ENCODE peak calls at places on chromosomes 11 and 22, in eight cellular contexts. One of them, this sample, is unnamed. For H3K4me1, the result is how much of the 10 kb centered on the place peaks cover.

GRCh38 chr11:114285599-114285998 is 10.6 kb upstream of the NNMT start:
- DNase-seq in Peyer's patch: no peak
- DNase-seq in HepG2: no peak
- DNase-seq in IMR-90: peak
- DNase-seq in transverse colon: no peak
- DNase-seq in upper lobe of left lung: no peak
- DNase-seq in heart left ventricle: no peak
- DNase-seq in right lobe of liver: no peak
- DNase-seq in this sample: no peak

GRCh38 chr11:66131937-66132632 is 62.0 kb downstream of the PACS1 start:
- DNase-seq in Peyer's patch: no peak
- DNase-seq in HepG2: no peak
- DNase-seq in IMR-90: no peak
- DNase-seq in transverse colon: no peak
- DNase-seq in upper lobe of left lung: no peak
- DNase-seq in heart left ventricle: no peak
- DNase-seq in right lobe of liver: no peak
- DNase-seq in this sample: no peak

GRCh38 chr11:28585007-28585406 is 476.8 kb downstream of the METTL15 start:
- DNase-seq in Peyer's patch: no peak
- DNase-seq in HepG2: no peak
- DNase-seq in IMR-90: peak
- DNase-seq in transverse colon: no peak
- DNase-seq in upper lobe of left lung: no peak
- DNase-seq in heart left ventricle: no peak
- DNase-seq in right lobe of liver: no peak
- DNase-seq in this sample: no peak

GRCh38 chr11:34830648-34831047 is 85.5 kb downstream of the APIP start:
- DNase-seq in Peyer's patch: no peak
- DNase-seq in HepG2: no peak
- DNase-seq in IMR-90: peak
- DNase-seq in transverse colon: no peak
- DNase-seq in upper lobe of left lung: peak
- DNase-seq in heart left ventricle: peak
- DNase-seq in right lobe of liver: no peak
- DNase-seq in this sample: no peak

GRCh38 chr11:114054830-114055229 is 4.7 kb upstream of the ZBTB16 start:
- DNase-seq in Peyer's patch: no peak
- DNase-seq in HepG2: no peak
- DNase-seq in IMR-90: no peak
- DNase-seq in transverse colon: no peak
- DNase-seq in upper lobe of left lung: no peak
- DNase-seq in heart left ventricle: no peak
- DNase-seq in right lobe of liver: no peak
- DNase-seq in this sample: no peak

GRCh38 chr11:60251485-60252207 is 8.7 kb upstream of the MS4A4E start:
- DNase-seq in Peyer's patch: no peak
- DNase-seq in HepG2: peak
- DNase-seq in IMR-90: no peak
- DNase-seq in transverse colon: no peak
- DNase-seq in upper lobe of left lung: no peak
- DNase-seq in heart left ventricle: no peak
- DNase-seq in right lobe of liver: no peak
- DNase-seq in this sample: peak

GRCh38 chr22:32996702-32997101 is 61.5 kb downstream of the SYN3 start:
- DNase-seq in Peyer's patch: no peak
- DNase-seq in HepG2: no peak
- DNase-seq in IMR-90: no peak
- DNase-seq in transverse colon: peak
- DNase-seq in upper lobe of left lung: peak
- DNase-seq in heart left ventricle: peak
- DNase-seq in right lobe of liver: no peak
- DNase-seq in this sample: no peak

GRCh38 chr11:45289369-45289768 is 3.2 kb upstream of the SYT13 start:
- DNase-seq in Peyer's patch: no peak
- DNase-seq in HepG2: no peak
- DNase-seq in IMR-90: peak
- DNase-seq in transverse colon: no peak
- DNase-seq in upper lobe of left lung: no peak
- DNase-seq in heart left ventricle: no peak
- DNase-seq in right lobe of liver: no peak
- DNase-seq in this sample: no peak

GRCh38 chr11:66639066-66639813 is 737 bp downstream of the RBM4 start:
- DNase-seq in Peyer's patch: no peak
- DNase-seq in HepG2: peak
- DNase-seq in IMR-90: peak
- DNase-seq in transverse colon: peak
- DNase-seq in upper lobe of left lung: no peak
- DNase-seq in heart left ventricle: peak
- DNase-seq in right lobe of liver: no peak
- DNase-seq in this sample: no peak

GRCh38 chr11:5887172-5887571 is 5.8 kb upstream of the OR52E5 start:
- DNase-seq in Peyer's patch: no peak
- DNase-seq in HepG2: no peak
- DNase-seq in IMR-90: no peak
- DNase-seq in transverse colon: no peak
- DNase-seq in upper lobe of left lung: no peak
- DNase-seq in heart left ventricle: no peak
- DNase-seq in right lobe of liver: no peak
- DNase-seq in this sample: no peak

GRCh38 chr22:28297504-28297903 is 378.4 kb upstream of the PITPNB start:
- DNase-seq in Peyer's patch: no peak
- DNase-seq in HepG2: no peak
- DNase-seq in IMR-90: peak
- DNase-seq in transverse colon: peak
- DNase-seq in upper lobe of left lung: no peak
- DNase-seq in heart left ventricle: no peak
- DNase-seq in right lobe of liver: no peak
- DNase-seq in this sample: no peak

GRCh38 chr11:119125849-119126248 is 4.5 kb downstream of the HINFP start:
- DNase-seq in Peyer's patch: no peak
- DNase-seq in HepG2: no peak
- DNase-seq in IMR-90: no peak
- DNase-seq in transverse colon: peak
- DNase-seq in upper lobe of left lung: no peak
- DNase-seq in heart left ventricle: no peak
- DNase-seq in right lobe of liver: no peak
- DNase-seq in this sample: peak

GRCh38 chr11:10158461-10158860 is 135.6 kb downstream of the SBF2 start:
- DNase-seq in Peyer's patch: no peak
- DNase-seq in HepG2: no peak
- DNase-seq in IMR-90: peak
- DNase-seq in transverse colon: no peak
- DNase-seq in upper lobe of left lung: no peak
- DNase-seq in heart left ventricle: no peak
- DNase-seq in right lobe of liver: no peak
- DNase-seq in this sample: no peak
- H3K4me1 ChIP-seq in Peyer's patch: under half
- H3K4me1 ChIP-seq in HepG2: under half
- H3K4me1 ChIP-seq in IMR-90: under half
- H3K4me1 ChIP-seq in transverse colon: under half
- H3K4me1 ChIP-seq in upper lobe of left lung: under half
- H3K4me1 ChIP-seq in heart left ventricle: under half
- H3K4me1 ChIP-seq in right lobe of liver: under half
- H3K4me1 ChIP-seq in this sample: under half

GRCh38 chr11:121590772-121591404 is 138.1 kb upstream of the SORL1-AS1 start:
- DNase-seq in Peyer's patch: no peak
- DNase-seq in HepG2: no peak
- DNase-seq in IMR-90: no peak
- DNase-seq in transverse colon: no peak
- DNase-seq in upper lobe of left lung: no peak
- DNase-seq in heart left ventricle: no peak
- DNase-seq in right lobe of liver: no peak
- DNase-seq in this sample: no peak
- TF ChIP-seq POLR2A in Peyer's patch: no peak
- TF ChIP-seq POLR2A in HepG2: no peak
- TF ChIP-seq POLR2A in IMR-90: no peak
- TF ChIP-seq POLR2A in transverse colon: no peak
- TF ChIP-seq POLR2A in upper lobe of left lung: no peak
- TF ChIP-seq POLR2A in heart left ventricle: no peak
- TF ChIP-seq POLR2A in right lobe of liver: no peak
- TF ChIP-seq POLR2A in this sample: no peak

GRCh38 chr11:72523991-72524390 is 89.7 kb upstream of the CLPB start:
- DNase-seq in Peyer's patch: no peak
- DNase-seq in HepG2: no peak
- DNase-seq in IMR-90: no peak
- DNase-seq in transverse colon: no peak
- DNase-seq in upper lobe of left lung: no peak
- DNase-seq in heart left ventricle: no peak
- DNase-seq in right lobe of liver: no peak
- DNase-seq in this sample: no peak

GRCh38 chr11:72519220-72519881 is 85.0 kb upstream of the CLPB start:
- DNase-seq in Peyer's patch: no peak
- DNase-seq in HepG2: no peak
- DNase-seq in IMR-90: peak
- DNase-seq in transverse colon: no peak
- DNase-seq in upper lobe of left lung: no peak
- DNase-seq in heart left ventricle: no peak
- DNase-seq in right lobe of liver: no peak
- DNase-seq in this sample: no peak

GRCh38 chr11:72522186-72522585 is 87.9 kb upstream of the CLPB start:
- DNase-seq in Peyer's patch: no peak
- DNase-seq in HepG2: no peak
- DNase-seq in IMR-90: no peak
- DNase-seq in transverse colon: no peak
- DNase-seq in upper lobe of left lung: peak
- DNase-seq in heart left ventricle: peak
- DNase-seq in right lobe of liver: peak
- DNase-seq in this sample: no peak

GRCh38 chr11:72520815-72521214 is 86.5 kb upstream of the CLPB start:
- DNase-seq in Peyer's patch: no peak
- DNase-seq in HepG2: no peak
- DNase-seq in IMR-90: no peak
- DNase-seq in transverse colon: no peak
- DNase-seq in upper lobe of left lung: no peak
- DNase-seq in heart left ventricle: no peak
- DNase-seq in right lobe of liver: no peak
- DNase-seq in this sample: no peak

GRCh38 chr11:72521672-72522071 is 87.3 kb upstream of the CLPB start:
- DNase-seq in Peyer's patch: no peak
- DNase-seq in HepG2: no peak
- DNase-seq in IMR-90: no peak
- DNase-seq in transverse colon: no peak
- DNase-seq in upper lobe of left lung: no peak
- DNase-seq in heart left ventricle: no peak
- DNase-seq in right lobe of liver: no peak
- DNase-seq in this sample: no peak
- H3K4me1 ChIP-seq in Peyer's patch: under half
- H3K4me1 ChIP-seq in HepG2: under half
- H3K4me1 ChIP-seq in IMR-90: under half
- H3K4me1 ChIP-seq in transverse colon: under half
- H3K4me1 ChIP-seq in upper lobe of left lung: under half
- H3K4me1 ChIP-seq in heart left ventricle: under half
- H3K4me1 ChIP-seq in right lobe of liver: under half
- H3K4me1 ChIP-seq in this sample: under half

GRCh38 chr22:50524664-50525103 is 714 bp downstream of the SCO2 start:
- DNase-seq in Peyer's patch: no peak
- DNase-seq in HepG2: no peak
- DNase-seq in IMR-90: no peak
- DNase-seq in transverse colon: no peak
- DNase-seq in upper lobe of left lung: no peak
- DNase-seq in heart left ventricle: peak
- DNase-seq in right lobe of liver: no peak
- DNase-seq in this sample: no peak

GRCh38 chr22:50525104-50525958 is at the start of gene SCO2:
- DNase-seq in Peyer's patch: peak
- DNase-seq in HepG2: peak
- DNase-seq in IMR-90: peak
- DNase-seq in transverse colon: peak
- DNase-seq in upper lobe of left lung: peak
- DNase-seq in heart left ventricle: peak
- DNase-seq in right lobe of liver: peak
- DNase-seq in this sample: peak

GRCh38 chr22:50522806-50523438 is 2.5 kb downstream of the SCO2 start:
- DNase-seq in Peyer's patch: no peak
- DNase-seq in HepG2: no peak
- DNase-seq in IMR-90: no peak
- DNase-seq in transverse colon: no peak
- DNase-seq in upper lobe of left lung: no peak
- DNase-seq in heart left ventricle: no peak
- DNase-seq in right lobe of liver: no peak
- DNase-seq in this sample: no peak

GRCh38 chr22:50523458-50523805 is 2.0 kb downstream of the SCO2 start:
- DNase-seq in Peyer's patch: no peak
- DNase-seq in HepG2: no peak
- DNase-seq in IMR-90: no peak
- DNase-seq in transverse colon: no peak
- DNase-seq in upper lobe of left lung: no peak
- DNase-seq in heart left ventricle: no peak
- DNase-seq in right lobe of liver: no peak
- DNase-seq in this sample: no peak

GRCh38 chr22:50523806-50524663 is 1.4 kb downstream of the SCO2 start:
- DNase-seq in Peyer's patch: peak
- DNase-seq in HepG2: no peak
- DNase-seq in IMR-90: no peak
- DNase-seq in transverse colon: peak
- DNase-seq in upper lobe of left lung: peak
- DNase-seq in heart left ventricle: peak
- DNase-seq in right lobe of liver: peak
- DNase-seq in this sample: no peak
- TF ChIP-seq POLR2A in Peyer's patch: no peak
- TF ChIP-seq POLR2A in HepG2: no peak
- TF ChIP-seq POLR2A in IMR-90: no peak
- TF ChIP-seq POLR2A in transverse colon: no peak
- TF ChIP-seq POLR2A in upper lobe of left lung: no peak
- TF ChIP-seq POLR2A in heart left ventricle: no peak
- TF ChIP-seq POLR2A in right lobe of liver: no peak
- TF ChIP-seq POLR2A in this sample: no peak

DNA sequence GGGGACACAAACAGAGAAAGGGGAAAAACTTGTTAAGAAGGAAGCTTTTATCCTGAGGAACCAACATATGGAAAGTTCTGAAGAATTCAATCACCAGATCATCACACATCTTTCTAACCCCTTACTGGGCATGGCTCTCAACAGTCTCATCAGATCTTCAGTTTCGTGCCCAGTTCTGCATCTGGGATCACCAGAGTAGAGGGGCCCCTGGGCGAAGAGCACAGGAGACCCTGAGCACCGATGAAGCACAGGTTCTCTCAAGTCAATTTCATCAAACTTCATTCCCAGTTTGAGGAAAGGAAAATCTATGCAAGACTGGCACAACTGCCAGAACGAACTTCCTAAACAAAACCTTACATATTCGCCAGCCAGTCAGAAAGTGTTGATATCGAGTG is 8.5 kb upstream of the PYGM start:
- DNase-seq in Peyer's patch: no peak
- DNase-seq in HepG2: no peak
- DNase-seq in IMR-90: no peak
- DNase-seq in transverse colon: no peak
- DNase-seq in upper lobe of left lung: no peak
- DNase-seq in heart left ventricle: no peak
- DNase-seq in right lobe of liver: no peak
- DNase-seq in this sample: no peak
- H3K4me1 ChIP-seq in Peyer's patch: under half
- H3K4me1 ChIP-seq in HepG2: under half
- H3K4me1 ChIP-seq in IMR-90: under half
- H3K4me1 ChIP-seq in transverse colon: under half
- H3K4me1 ChIP-seq in upper lobe of left lung: under half
- H3K4me1 ChIP-seq in heart left ventricle: under half
- H3K4me1 ChIP-seq in right lobe of liver: under half
- H3K4me1 ChIP-seq in this sample: under half

GRCh38 chr11:44095506-44096359 is at the start of gene EXT2:
- DNase-seq in Peyer's patch: peak
- DNase-seq in HepG2: peak
- DNase-seq in IMR-90: peak
- DNase-seq in transverse colon: peak
- DNase-seq in upper lobe of left lung: peak
- DNase-seq in heart left ventricle: peak
- DNase-seq in right lobe of liver: peak
- DNase-seq in this sample: peak
- TF ChIP-seq POLR2A in Peyer's patch: peak
- TF ChIP-seq POLR2A in HepG2: no peak
- TF ChIP-seq POLR2A in IMR-90: no peak
- TF ChIP-seq POLR2A in transverse colon: peak
- TF ChIP-seq POLR2A in upper lobe of left lung: no peak
- TF ChIP-seq POLR2A in heart left ventricle: peak
- TF ChIP-seq POLR2A in right lobe of liver: peak
- TF ChIP-seq POLR2A in this sample: peak

This sample was measured in body of pancreas.